ENCODE peak calls at places on chromosome 2, in six cellular contexts. One of them, this sample, is unnamed.

GRCh38 chr2:159807183-159808037 is 9.4 kb upstream of the CD302 start:
- DNase-seq in left ventricle myocardium inferior: no peak
- DNase-seq in BE2C: peak; percentile 34
- DNase-seq in WERI-Rb-1: peak; percentile 46
- DNase-seq in astrocyte of the spinal cord: peak; percentile 64
- DNase-seq in Caco-2: peak; percentile 61
- DNase-seq in this sample: peak; percentile 68

GRCh38 chr2:187520121-187520624 is 34.1 kb downstream of the TFPI start:
- DNase-seq in left ventricle myocardium inferior: no peak
- DNase-seq in BE2C: no peak
- DNase-seq in Caco-2: no peak
- DNase-seq in WERI-Rb-1: no peak
- DNase-seq in astrocyte of the spinal cord: no peak
- DNase-seq in this sample: no peak

GRCh38 chr2:68414862-68415261 is 49.8 kb downstream of the PLEK start:
- DNase-seq in astrocyte of the spinal cord: no peak
- DNase-seq in left ventricle myocardium inferior: no peak
- DNase-seq in BE2C: no peak
- DNase-seq in WERI-Rb-1: no peak
- DNase-seq in Caco-2: no peak
- DNase-seq in this sample: no peak

GRCh38 chr2:237532225-237532624 is 34.1 kb upstream of the PRLH start:
- DNase-seq in astrocyte of the spinal cord: no peak
- DNase-seq in WERI-Rb-1: no peak
- DNase-seq in BE2C: no peak
- DNase-seq in left ventricle myocardium inferior: no peak
- DNase-seq in Caco-2: no peak
- DNase-seq in this sample: no peak

GRCh38 chr2:149329068-149329467 is 1.3 kb upstream of the LYPD6 start:
- DNase-seq in BE2C: no peak
- DNase-seq in Caco-2: peak; percentile 33
- DNase-seq in WERI-Rb-1: peak; percentile 67
- DNase-seq in left ventricle myocardium inferior: no peak
- DNase-seq in astrocyte of the spinal cord: no peak
- DNase-seq in this sample: no peak

GRCh38 chr2:62287895-62288589 is 92.1 kb downstream of the B3GNT2 start:
- DNase-seq in WERI-Rb-1: no peak
- DNase-seq in astrocyte of the spinal cord: peak; percentile 36
- DNase-seq in Caco-2: no peak
- DNase-seq in left ventricle myocardium inferior: peak; percentile 80
- DNase-seq in BE2C: peak; percentile 92
- DNase-seq in this sample: peak; percentile 67

GRCh38 chr2:237315170-237315880 is 98.6 kb downstream of the COL6A3 start:
- DNase-seq in astrocyte of the spinal cord: peak; percentile 97
- DNase-seq in Caco-2: peak; percentile 4
- DNase-seq in BE2C: peak; percentile 81
- DNase-seq in left ventricle myocardium inferior: peak; percentile 91
- DNase-seq in WERI-Rb-1: no peak
- DNase-seq in this sample: peak; percentile 97

GRCh38 chr2:119760237-119760807 is 600 bp downstream of the PTPN4 start:
- DNase-seq in astrocyte of the spinal cord: no peak
- DNase-seq in BE2C: no peak
- DNase-seq in Caco-2: peak; percentile 70
- DNase-seq in WERI-Rb-1: no peak
- DNase-seq in left ventricle myocardium inferior: no peak
- DNase-seq in this sample: no peak

GRCh38 chr2:8536686-8537571 is 144.9 kb upstream of the ID2 start:
- DNase-seq in astrocyte of the spinal cord: no peak
- DNase-seq in Caco-2: no peak
- DNase-seq in WERI-Rb-1: no peak
- DNase-seq in BE2C: no peak
- DNase-seq in left ventricle myocardium inferior: no peak
- DNase-seq in this sample: peak; percentile 56

GRCh38 chr2:59068255-59068654 is 827.1 kb upstream of the FANCL start:
- DNase-seq in Caco-2: no peak
- DNase-seq in WERI-Rb-1: no peak
- DNase-seq in BE2C: no peak
- DNase-seq in left ventricle myocardium inferior: no peak
- DNase-seq in astrocyte of the spinal cord: no peak
- DNase-seq in this sample: no peak

GRCh38 chr2:192381082-192381481 is 186.3 kb upstream of the TMEFF2 start:
- DNase-seq in left ventricle myocardium inferior: no peak
- DNase-seq in BE2C: no peak
- DNase-seq in Caco-2: no peak
- DNase-seq in WERI-Rb-1: no peak
- DNase-seq in astrocyte of the spinal cord: no peak
- DNase-seq in this sample: no peak

DNA sequence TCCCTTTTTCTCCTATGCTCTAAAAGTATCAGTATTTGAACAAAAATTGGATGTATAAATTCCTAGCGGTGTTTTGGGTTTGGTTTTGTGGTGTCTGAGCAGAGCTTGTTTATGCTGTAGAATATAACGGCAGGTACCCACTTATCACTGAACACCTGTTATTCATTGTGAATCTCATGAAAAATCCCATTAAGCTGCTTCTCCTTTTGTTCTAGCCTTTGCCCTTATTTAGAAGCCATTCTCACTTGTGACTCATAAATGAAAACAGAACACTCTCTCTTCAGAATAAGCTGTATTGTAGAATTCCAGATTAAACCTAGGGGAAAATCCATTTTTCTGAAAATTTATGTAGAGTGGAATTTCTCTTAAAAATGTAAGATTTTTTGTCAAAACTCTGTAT is 104.0 kb downstream of the PRPF40A start:
- DNase-seq in BE2C: no peak
- DNase-seq in astrocyte of the spinal cord: peak; percentile 51
- DNase-seq in Caco-2: no peak
- DNase-seq in WERI-Rb-1: no peak
- DNase-seq in left ventricle myocardium inferior: no peak
- DNase-seq in this sample: no peak
- H3K4me3 ChIP-seq in BE2C: no peak overlapping the region
- H3K4me3 ChIP-seq in astrocyte of the spinal cord: no peak overlapping the region
- H3K4me3 ChIP-seq in Caco-2: no peak overlapping the region
- H3K4me3 ChIP-seq in WERI-Rb-1: no peak overlapping the region
- H3K4me3 ChIP-seq in left ventricle myocardium inferior: no peak overlapping the region
- H3K4me3 ChIP-seq in this sample: no peak overlapping the region

GRCh38 chr2:238655131-238655860 is 192.6 kb upstream of the TWIST2 start:
- DNase-seq in astrocyte of the spinal cord: no peak
- DNase-seq in Caco-2: no peak
- DNase-seq in left ventricle myocardium inferior: no peak
- DNase-seq in WERI-Rb-1: no peak
- DNase-seq in BE2C: no peak
- DNase-seq in this sample: no peak

GRCh38 chr2:238652771-238653157 is 195.1 kb upstream of the TWIST2 start:
- DNase-seq in left ventricle myocardium inferior: no peak
- DNase-seq in astrocyte of the spinal cord: no peak
- DNase-seq in Caco-2: no peak
- DNase-seq in BE2C: no peak
- DNase-seq in WERI-Rb-1: no peak
- DNase-seq in this sample: no peak

GRCh38 chr2:238652053-238652770 is 195.7 kb upstream of the TWIST2 start:
- DNase-seq in left ventricle myocardium inferior: no peak
- DNase-seq in WERI-Rb-1: no peak
- DNase-seq in astrocyte of the spinal cord: no peak
- DNase-seq in Caco-2: no peak
- DNase-seq in BE2C: no peak
- DNase-seq in this sample: no peak

GRCh38 chr2:238654479-238654878 is 193.4 kb upstream of the TWIST2 start:
- DNase-seq in Caco-2: no peak
- DNase-seq in left ventricle myocardium inferior: no peak
- DNase-seq in astrocyte of the spinal cord: no peak
- DNase-seq in BE2C: no peak
- DNase-seq in WERI-Rb-1: no peak
- DNase-seq in this sample: no peak

DNA sequence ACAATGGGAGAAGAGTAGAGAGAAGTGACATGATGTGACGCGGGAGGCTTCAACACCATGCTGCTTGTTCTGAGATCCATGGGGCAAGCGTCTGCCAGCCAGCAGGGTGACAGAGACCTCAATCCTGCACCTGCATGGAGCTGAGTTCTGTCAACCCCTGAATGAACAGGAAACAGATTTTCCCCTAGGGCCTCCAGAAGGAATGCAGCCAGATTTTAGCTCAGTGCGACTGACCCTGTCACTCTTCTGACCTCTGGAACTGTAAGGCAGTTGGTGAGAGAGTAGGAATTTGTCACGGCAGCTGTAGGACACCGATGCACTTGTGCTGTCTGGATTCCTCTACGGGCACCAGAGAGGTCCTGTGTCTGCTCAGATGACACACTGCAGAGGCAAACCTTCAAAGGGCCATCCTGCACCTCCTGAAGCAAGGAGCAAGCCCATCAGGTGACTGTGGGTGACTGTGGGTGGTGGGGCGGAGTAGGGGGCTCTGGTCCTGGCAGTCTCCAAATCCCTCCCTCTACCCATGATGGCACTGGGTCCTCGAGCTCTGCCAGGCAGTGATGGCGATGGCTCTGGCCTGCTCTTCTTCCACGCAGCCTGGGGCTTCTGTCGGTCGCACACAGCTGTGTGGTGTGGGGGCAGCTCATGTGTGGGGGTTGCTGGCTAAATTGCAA is 194.3 kb upstream of the TWIST2 start:
- DNase-seq in BE2C: no peak
- DNase-seq in astrocyte of the spinal cord: no peak
- DNase-seq in Caco-2: no peak
- DNase-seq in left ventricle myocardium inferior: no peak
- DNase-seq in WERI-Rb-1: no peak
- DNase-seq in this sample: no peak
- TF ChIP-seq CTCF in BE2C: no peak
- TF ChIP-seq CTCF in astrocyte of the spinal cord: no peak
- TF ChIP-seq CTCF in Caco-2: no peak
- TF ChIP-seq CTCF in left ventricle myocardium inferior: no peak
- TF ChIP-seq CTCF in WERI-Rb-1: no peak
- TF ChIP-seq CTCF in this sample: no peak

GRCh38 chr2:171249689-171250088 is 89.0 kb upstream of the TLK1 start:
- DNase-seq in WERI-Rb-1: no peak
- DNase-seq in left ventricle myocardium inferior: no peak
- DNase-seq in astrocyte of the spinal cord: no peak
- DNase-seq in BE2C: no peak
- DNase-seq in Caco-2: no peak
- DNase-seq in this sample: no peak
- H3K4me3 ChIP-seq in WERI-Rb-1: no peak overlapping the region
- H3K4me3 ChIP-seq in left ventricle myocardium inferior: no peak overlapping the region
- H3K4me3 ChIP-seq in astrocyte of the spinal cord: no peak overlapping the region
- H3K4me3 ChIP-seq in BE2C: no peak overlapping the region
- H3K4me3 ChIP-seq in Caco-2: no peak overlapping the region
- H3K4me3 ChIP-seq in this sample: no peak overlapping the region

DNA sequence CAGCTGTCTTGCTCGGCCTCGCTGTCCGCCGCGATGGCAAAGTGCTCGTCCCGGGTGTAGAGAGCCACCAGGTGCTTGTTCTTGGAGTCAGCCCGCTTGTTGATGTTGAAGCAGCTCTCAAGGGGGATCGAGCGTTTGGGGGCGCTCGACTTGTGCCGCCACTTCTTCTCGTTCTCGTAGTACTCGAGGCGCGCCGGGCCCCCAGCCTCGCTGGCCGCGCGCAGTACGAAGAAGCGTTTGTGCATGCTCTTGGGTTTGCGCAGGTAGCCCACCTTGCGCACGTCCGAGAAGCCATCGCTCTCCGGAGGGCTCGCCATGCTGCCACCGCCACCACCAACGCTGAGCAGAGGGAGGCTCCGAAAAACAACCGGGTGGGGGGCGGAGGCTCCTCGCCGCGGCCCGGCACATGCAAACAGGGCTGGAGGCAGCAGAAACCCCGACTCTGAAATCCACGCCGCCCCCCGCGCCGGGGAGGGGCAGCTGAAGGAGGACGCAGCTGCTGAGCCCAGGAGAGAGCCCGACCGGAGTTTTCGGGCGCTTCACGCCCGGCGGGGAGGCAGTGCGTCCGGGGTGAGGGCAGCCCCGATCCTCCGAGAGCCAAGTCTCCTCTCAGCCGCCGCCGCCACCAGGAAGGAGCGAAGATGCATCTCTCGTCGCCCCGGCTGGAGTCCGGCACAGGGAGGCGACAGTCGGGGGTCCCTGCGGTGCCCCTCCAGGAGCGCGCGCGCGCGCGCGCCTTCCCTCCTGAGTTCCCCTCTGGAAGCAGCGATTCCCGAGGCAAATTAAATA is 1.0 kb downstream of the IRS1 start:
- DNase-seq in left ventricle myocardium inferior: peak; percentile 43
- DNase-seq in Caco-2: no peak
- DNase-seq in WERI-Rb-1: no peak
- DNase-seq in astrocyte of the spinal cord: peak; percentile 79
- DNase-seq in BE2C: peak; percentile 24
- DNase-seq in this sample: peak; percentile 63
- TF ChIP-seq CTCF in left ventricle myocardium inferior: peak; percentile 18
- TF ChIP-seq CTCF in Caco-2: no peak
- TF ChIP-seq CTCF in WERI-Rb-1: no peak
- TF ChIP-seq CTCF in astrocyte of the spinal cord: peak; percentile 34
- TF ChIP-seq CTCF in BE2C: no peak
- TF ChIP-seq CTCF in this sample: no peak

DNA sequence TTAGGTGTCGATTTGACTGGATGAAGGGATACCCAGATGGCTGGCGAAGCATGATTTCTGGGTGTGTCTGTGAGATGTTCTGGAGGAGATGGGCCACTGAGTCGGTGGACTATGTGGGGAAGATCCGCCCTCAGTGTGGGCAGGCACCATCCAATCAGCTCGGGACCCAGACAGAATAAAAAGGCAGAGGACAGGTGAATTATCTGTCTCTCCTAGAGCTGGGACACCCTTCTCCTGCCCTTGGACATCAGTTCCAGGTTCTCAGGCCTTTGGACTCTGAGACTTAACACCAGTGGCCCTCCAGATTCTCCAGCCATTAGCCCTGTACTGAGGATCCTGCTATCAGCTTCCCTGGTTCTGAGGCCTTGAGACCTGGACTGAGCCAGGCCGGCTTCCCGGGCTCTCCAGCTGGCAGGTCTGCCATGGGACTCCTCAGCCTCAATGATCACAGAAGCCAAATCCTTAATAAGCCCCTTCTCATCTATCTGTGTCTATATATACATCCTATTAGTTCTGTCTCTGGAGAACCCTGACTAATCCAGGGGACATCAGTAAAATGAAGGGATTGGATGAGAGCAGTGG is 11.7 kb downstream of the PROC start:
- DNase-seq in left ventricle myocardium inferior: no peak
- DNase-seq in astrocyte of the spinal cord: no peak
- DNase-seq in WERI-Rb-1: peak; percentile 64
- DNase-seq in Caco-2: no peak
- DNase-seq in BE2C: no peak
- DNase-seq in this sample: no peak
- H3K4me3 ChIP-seq in left ventricle myocardium inferior: no peak overlapping the region
- H3K4me3 ChIP-seq in astrocyte of the spinal cord: no peak overlapping the region
- H3K4me3 ChIP-seq in WERI-Rb-1: no peak overlapping the region
- H3K4me3 ChIP-seq in Caco-2: no peak overlapping the region
- H3K4me3 ChIP-seq in BE2C: no peak overlapping the region
- H3K4me3 ChIP-seq in this sample: no peak overlapping the region